ENCODE peak calls at places on chromosomes 13 and 19, in four cellular contexts. K is EH, X is body of pancreas, Q is astrocyte of the cerebellum. L is an unnamed sample.

GRCh38 chr19:33207903-33208302 is 13.8 kb downstream of the LRP3 start:
- DNase-seq in K (no peak), Q (no peak), X (no peak), L (no peak)

GRCh38 chr13:87855553-87855952 is 184.4 kb downstream of the SLITRK5 start:
- DNase-seq in K (no peak), Q (no peak), X (no peak), L (no peak)

GRCh38 chr13:40582531-40582930 is 83.9 kb downstream of the FOXO1 start:
- DNase-seq in Q (no peak), X (no peak), K (no peak), L (no peak)

GRCh38 chr19:17035842-17036424 is 9.3 kb upstream of the CPAMD8 start:
- DNase-seq in X (no peak), K (peak), Q (no peak), L (no peak)

GRCh38 chr19:10364644-10365043 is 15.7 kb downstream of the TYK2 start:
- DNase-seq in K (no peak), X (no peak), Q (no peak), L (no peak)

GRCh38 chr13:45490068-45490467 is 25.3 kb downstream of the COG3 start:
- DNase-seq in Q (no peak), X (no peak), K (no peak), L (no peak)

GRCh38 chr13:111572956-111573355 is 252.5 kb downstream of the TEX29 start:
- DNase-seq in K (no peak), Q (no peak), X (peak), L (no peak)

GRCh38 chr19:46015961-46016425 is 6.9 kb downstream of the PGLYRP1 start:
- DNase-seq in K (no peak), X (no peak), Q (no peak), L (no peak)

GRCh38 chr19:2478756-2479555 is 3.0 kb downstream of the GADD45B start:
- DNase-seq in K (peak), Q (no peak), X (peak), L (no peak)

GRCh38 chr19:12828494-12828893 is 5.9 kb downstream of the RTBDN start:
- DNase-seq in X (no peak), Q (no peak), K (peak), L (no peak)

GRCh38 chr19:4256563-4256962 is 9.7 kb downstream of the YJU2 start:
- DNase-seq in K (no peak), Q (no peak), X (no peak), L (no peak)

GRCh38 chr19:19539738-19540703 is 2.0 kb downstream of the CILP2 start:
- DNase-seq in K (peak), X (peak), Q (no peak), L (no peak)

GRCh38 chr13:24270639-24271131 is 38.7 kb upstream of the C1QTNF9 start:
- DNase-seq in X (peak), Q (no peak), K (peak), L (peak)

GRCh38 chr19:38809592-38810252 is 3.0 kb downstream of the LGALS4 start:
- DNase-seq in K (no peak), Q (no peak), X (no peak), L (no peak)

GRCh38 chr13:105806335-105806920 is 729.0 kb downstream of the EFNB2 start:
- DNase-seq in Q (peak), X (no peak), K (no peak), L (no peak)

GRCh38 chr19:4583961-4584669 is 24.6 kb upstream of the SEMA6B start:
- DNase-seq in Q (no peak), X (peak), K (peak), L (no peak)

GRCh38 chr19:33219261-33219812 is 6.3 kb downstream of the SLC7A10 start:
- DNase-seq in K (no peak), X (no peak), Q (peak), L (no peak)

GRCh38 chr13:65631078-65631477 is 1599.1 kb downstream of the PCDH9 start:
- DNase-seq in Q (no peak), X (no peak), K (no peak), L (no peak)

GRCh38 chr13:24985102-24985501 is 110.8 kb upstream of the PABPC3 start:
- DNase-seq in X (no peak), K (no peak), Q (no peak), L (no peak)

GRCh38 chr19:53463263-53463662 is 4.3 kb upstream of the ZNF813 start:
- DNase-seq in X (peak), K (peak), Q (no peak), L (no peak)

GRCh38 chr19:1935484-1936208 is 5.3 kb upstream of the CSNK1G2 start:
- DNase-seq in Q (no peak), K (peak), X (no peak), L (no peak)

GRCh38 chr13:114167445-114167844 is 11.6 kb upstream of the CFAP97D2 start:
- DNase-seq in K (peak), X (no peak), Q (no peak), L (no peak)

GRCh38 chr13:111387945-111388600 is 67.6 kb downstream of the TEX29 start:
- DNase-seq in Q (no peak), X (no peak), K (no peak), L (no peak)

GRCh38 chr19:42285546-42285945 is 16.4 kb upstream of the PRR19 start:
- DNase-seq in K (no peak), Q (no peak), X (peak), L (no peak)

GRCh38 chr13:28301839-28302238 is 163.5 kb downstream of the PAN3 start:
- DNase-seq in K (no peak), X (no peak), Q (no peak), L (no peak)

GRCh38 chr13:110475550-110476219 is 85.8 kb downstream of the RAB20 start:
- DNase-seq in K (no peak), X (no peak), Q (no peak), L (no peak)